ENCODE peak calls at places on chromosomes 7 and 10, in nine cellular contexts. C, Z, F, V, K, D, W, B and Y are unnamed samples.

GRCh38 chr7:94351703-94352102 is 43.0 kb upstream of the COL1A2 start:
- DNase-seq in C (no peak), Z (no peak), F (no peak), V (no peak), K (no peak), D (no peak), W (no peak), B (no peak), Y (no peak)

GRCh38 chr7:51366930-51367613 is 50.5 kb upstream of the COBL start:
- DNase-seq in C (no peak), Z (peak; percentile 86), F (peak; percentile 78), V (peak; percentile 9), K (no peak), D (no peak), W (no peak), B (peak; percentile 31), Y (peak; percentile 45)

GRCh38 chr7:8785081-8785480 is 351.7 kb downstream of the NXPH1 start:
- DNase-seq in C (no peak), Z (no peak), F (no peak), V (no peak), K (no peak), D (no peak), W (no peak), B (no peak), Y (no peak)

GRCh38 chr10:101221479-101222246 is 7.6 kb downstream of the LBX1 start:
- DNase-seq in C (no peak), Z (no peak), F (no peak), V (no peak), K (no peak), D (no peak), W (no peak), B (no peak), Y (no peak)

GRCh38 chr10:34163075-34163905 is 651.8 kb downstream of the PARD3 start:
- DNase-seq in C (no peak), Z (no peak), F (no peak), V (no peak), K (no peak), D (no peak), W (no peak), B (no peak), Y (no peak)

GRCh38 chr10:27240212-27240890 is at the start of gene ACBD5:
- DNase-seq in C (peak; percentile 97), Z (peak; percentile 86), F (peak; percentile 84), V (peak; percentile 90), K (no peak), D (peak; percentile 28), W (peak; percentile 95), B (peak; percentile 82), Y (peak; percentile 91)

GRCh38 chr7:97694355-97694754 is 37.5 kb upstream of the TAC1 start:
- DNase-seq in C (no peak), Z (no peak), F (no peak), V (no peak), K (no peak), D (no peak), W (no peak), B (no peak), Y (no peak)

GRCh38 chr7:137820677-137821420 is 25.9 kb downstream of the DGKI start:
- DNase-seq in C (no peak), Z (peak; percentile 45), F (peak; percentile 80), V (no peak), K (no peak), D (no peak), W (peak; percentile 86), B (peak; percentile 46), Y (peak; percentile 20)

GRCh38 chr10:99234067-99234738 is 1.4 kb downstream of the HPSE2 start:
- DNase-seq in C (peak; percentile 88), Z (peak; percentile 71), F (peak; percentile 64), V (peak; percentile 6), K (no peak), D (peak; percentile 17), W (peak; percentile 69), B (no peak), Y (peak; percentile 54)

GRCh38 chr10:119502214-119502613 is 40.3 kb downstream of the RGS10 start:
- DNase-seq in C (no peak), Z (no peak), F (no peak), V (no peak), K (no peak), D (no peak), W (no peak), B (no peak), Y (no peak)

GRCh38 chr7:65238785-65239184 is 134.9 kb upstream of the ZNF92 start:
- DNase-seq in C (no peak), Z (no peak), F (no peak), V (no peak), K (no peak), D (no peak), W (no peak), B (no peak), Y (no peak)

GRCh38 chr7:8418627-8419245 is 14.7 kb upstream of the NXPH1 start:
- DNase-seq in C (no peak), Z (peak; percentile 87), F (peak; percentile 36), V (no peak), K (peak; percentile 57), D (peak; percentile 19), W (no peak), B (peak; percentile 30), Y (peak; percentile 50)

GRCh38 chr7:117715784-117716445 is 157.3 kb downstream of the CTTNBP2 start:
- DNase-seq in C (no peak), Z (peak; percentile 78), F (peak; percentile 56), V (no peak), K (peak; percentile 26), D (no peak), W (no peak), B (peak; percentile 35), Y (peak; percentile 76)

GRCh38 chr7:135653285-135654080 is 8.8 kb upstream of the STMP1 start:
- DNase-seq in C (no peak), Z (no peak), F (no peak), V (no peak), K (no peak), D (no peak), W (no peak), B (no peak), Y (no peak)

GRCh38 chr7:138460649-138461607 is 869 bp downstream of the TRIM24 start:
- DNase-seq in C (peak; percentile 84), Z (peak; percentile 79), F (peak; percentile 38), V (peak; percentile 8), K (no peak), D (no peak), W (peak; percentile 73), B (peak; percentile 52), Y (peak; percentile 61)

GRCh38 chr7:6106140-6106904 is 75.1 kb downstream of the ANKRD61 start:
- DNase-seq in C (peak; percentile 57), Z (no peak), F (no peak), V (no peak), K (peak; percentile 71), D (no peak), W (no peak), B (no peak), Y (peak; percentile 43)

GRCh38 chr7:155489862-155490696 is 32.1 kb downstream of the EN2 start:
- DNase-seq in C (no peak), Z (no peak), F (peak; percentile 61), V (no peak), K (no peak), D (no peak), W (peak; percentile 61), B (no peak), Y (peak; percentile 48)

GRCh38 chr7:155299539-155300202 is 2.0 kb downstream of the INSIG1 start:
- DNase-seq in C (no peak), Z (peak; percentile 32), F (no peak), V (no peak), K (no peak), D (no peak), W (no peak), B (no peak), Y (peak; percentile 29)

GRCh38 chr10:95697429-95697828 is 3.7 kb upstream of the TCTN3 start:
- DNase-seq in C (no peak), Z (no peak), F (no peak), V (peak; percentile 16), K (no peak), D (peak; percentile 63), W (no peak), B (peak; percentile 3), Y (no peak)

DNA sequence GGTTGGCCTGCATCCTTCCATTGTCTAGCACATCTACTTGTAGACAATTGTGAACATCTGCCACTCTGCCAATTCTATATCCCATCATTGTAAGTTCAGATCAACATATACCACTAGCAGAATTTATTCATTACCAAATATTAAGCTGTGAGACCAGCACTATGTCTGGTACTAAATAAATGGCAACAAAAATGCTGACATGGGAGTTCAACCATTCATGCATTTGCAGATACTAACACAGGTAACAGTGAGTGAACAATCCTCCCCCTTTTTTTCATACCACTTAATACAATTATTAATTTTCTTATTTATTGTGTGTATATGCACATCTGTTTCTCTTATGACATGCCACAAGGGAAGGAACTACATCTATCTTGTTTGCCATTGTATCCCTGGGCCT is 11.9 kb downstream of the POLR1F start:
- DNase-seq in C (no peak), Z (no peak), F (no peak), V (no peak), K (no peak), D (no peak), W (no peak), B (no peak), Y (no peak)
- H3K27ac ChIP-seq in C (no peak overlapping the region), Z (no peak overlapping the region), F (no peak overlapping the region), V (no peak overlapping the region), K (no peak overlapping the region), D (no peak overlapping the region), W (no peak overlapping the region), B (no peak overlapping the region), Y (no peak overlapping the region)

GRCh38 chr7:101232141-101232821 is 5.3 kb downstream of the CLDN15 start:
- DNase-seq in C (peak; percentile 84), Z (peak; percentile 90), F (peak; percentile 74), V (no peak), K (no peak), D (no peak), W (no peak), B (peak; percentile 29), Y (peak; percentile 91)
- H3K27ac ChIP-seq in C (peak overlapping the region; percentile 37), Z (peak overlapping the region; percentile 88), F (no peak overlapping the region), V (peak overlapping the region; percentile 23), K (peak overlapping the region; percentile 50), D (no peak overlapping the region), W (no peak overlapping the region), B (no peak overlapping the region), Y (peak overlapping the region; percentile 68)

DNA sequence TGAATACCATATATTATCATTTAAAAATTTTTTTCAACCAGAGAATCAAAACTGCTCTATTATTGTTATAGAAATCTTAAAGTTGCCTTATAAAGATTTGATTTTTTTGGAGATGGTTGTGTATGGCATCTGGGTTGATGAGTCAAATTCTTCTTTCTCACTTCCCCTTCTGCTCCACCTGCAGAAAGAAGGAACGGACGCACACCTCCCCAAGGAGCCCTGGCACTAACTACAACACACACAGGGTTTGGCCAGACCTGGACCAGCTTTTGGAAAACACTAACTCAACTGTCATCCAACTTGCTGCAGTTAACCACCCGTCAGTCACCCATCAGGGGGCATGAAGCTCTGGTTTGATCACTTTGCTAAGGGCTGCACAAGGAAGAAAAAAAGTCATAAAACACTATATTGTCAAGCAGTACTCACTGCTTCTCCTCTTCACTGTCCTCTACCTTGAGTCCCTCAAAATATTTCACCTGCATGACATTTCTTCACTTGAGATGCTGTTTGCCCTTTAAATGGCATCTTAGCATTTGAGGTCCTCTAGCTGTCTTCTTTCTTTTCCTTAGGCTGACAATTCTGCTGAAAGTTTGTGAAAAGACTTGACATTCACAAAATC is 266.7 kb upstream of the PHF14 start:
- DNase-seq in C (no peak), Z (no peak), F (no peak), V (no peak), K (no peak), D (peak; percentile 27), W (no peak), B (no peak), Y (no peak)
- H3K27ac ChIP-seq in C (no peak overlapping the region), Z (no peak overlapping the region), F (no peak overlapping the region), V (no peak overlapping the region), K (no peak overlapping the region), D (no peak overlapping the region), W (no peak overlapping the region), B (no peak overlapping the region), Y (no peak overlapping the region)

GRCh38 chr10:71222541-71223364 is 10.4 kb downstream of the UNC5B start:
- DNase-seq in C (peak; percentile 47), Z (no peak), F (peak; percentile 63), V (no peak), K (no peak), D (no peak), W (peak; percentile 58), B (no peak), Y (no peak)
- H3K27ac ChIP-seq in C (no peak overlapping the region), Z (no peak overlapping the region), F (no peak overlapping the region), V (no peak overlapping the region), K (no peak overlapping the region), D (no peak overlapping the region), W (no peak overlapping the region), B (no peak overlapping the region), Y (no peak overlapping the region)